ENCODE peak calls at places on chromosome 18, in ten cellular contexts. One of them, this sample, is unnamed.

GRCh38 chr18:867257-867656 is 37.4 kb upstream of the ADCYAP1 start:
- DNase-seq in upper lobe of right lung: no peak
- DNase-seq in cardiac muscle cell: no peak
- DNase-seq in CD8-positive, alpha-beta T cell: no peak
- DNase-seq in pancreas: no peak
- DNase-seq in endothelial cell of umbilical vein: no peak
- DNase-seq in mucosa of descending colon: no peak
- DNase-seq in HCT116: no peak
- DNase-seq in brain microvascular endothelial cell: no peak
- DNase-seq in tibial artery: no peak
- DNase-seq in this sample: no peak

GRCh38 chr18:37567061-37567993 is 1.7 kb upstream of the CELF4 start:
- DNase-seq in upper lobe of right lung: peak; percentile 53
- DNase-seq in cardiac muscle cell: peak; percentile 10
- DNase-seq in CD8-positive, alpha-beta T cell: no peak
- DNase-seq in pancreas: no peak
- DNase-seq in endothelial cell of umbilical vein: no peak
- DNase-seq in mucosa of descending colon: no peak
- DNase-seq in HCT116: no peak
- DNase-seq in brain microvascular endothelial cell: no peak
- DNase-seq in tibial artery: no peak
- DNase-seq in this sample: no peak

GRCh38 chr18:43485565-43485964 is 208.3 kb upstream of the SYT4 start:
- DNase-seq in upper lobe of right lung: no peak
- DNase-seq in cardiac muscle cell: no peak
- DNase-seq in CD8-positive, alpha-beta T cell: no peak
- DNase-seq in pancreas: peak; percentile 37
- DNase-seq in endothelial cell of umbilical vein: no peak
- DNase-seq in mucosa of descending colon: peak; percentile 9
- DNase-seq in HCT116: no peak
- DNase-seq in brain microvascular endothelial cell: no peak
- DNase-seq in tibial artery: no peak
- DNase-seq in this sample: no peak

GRCh38 chr18:36331541-36331971 is 34.0 kb downstream of the FHOD3 start:
- DNase-seq in upper lobe of right lung: peak; percentile 27
- DNase-seq in cardiac muscle cell: no peak
- DNase-seq in CD8-positive, alpha-beta T cell: no peak
- DNase-seq in pancreas: no peak
- DNase-seq in endothelial cell of umbilical vein: no peak
- DNase-seq in mucosa of descending colon: peak; percentile 54
- DNase-seq in HCT116: no peak
- DNase-seq in brain microvascular endothelial cell: no peak
- DNase-seq in tibial artery: no peak
- DNase-seq in this sample: no peak

GRCh38 chr18:79518028-79518682 is 122.4 kb downstream of the NFATC1 start:
- DNase-seq in upper lobe of right lung: peak; percentile 52
- DNase-seq in cardiac muscle cell: no peak
- DNase-seq in CD8-positive, alpha-beta T cell: peak; percentile 10
- DNase-seq in pancreas: peak; percentile 2
- DNase-seq in endothelial cell of umbilical vein: no peak
- DNase-seq in mucosa of descending colon: no peak
- DNase-seq in HCT116: no peak
- DNase-seq in brain microvascular endothelial cell: no peak
- DNase-seq in tibial artery: no peak
- DNase-seq in this sample: no peak

GRCh38 chr18:57959278-57959677 is 84.7 kb upstream of the NEDD4L start:
- DNase-seq in upper lobe of right lung: peak; percentile 74
- DNase-seq in cardiac muscle cell: peak; percentile 32
- DNase-seq in CD8-positive, alpha-beta T cell: no peak
- DNase-seq in pancreas: peak; percentile 57
- DNase-seq in endothelial cell of umbilical vein: peak; percentile 59
- DNase-seq in mucosa of descending colon: peak; percentile 73
- DNase-seq in HCT116: peak; percentile 72
- DNase-seq in brain microvascular endothelial cell: peak; percentile 57
- DNase-seq in tibial artery: no peak
- DNase-seq in this sample: no peak

GRCh38 chr18:48997985-48998831 is 47.4 kb upstream of the SMAD7 start:
- DNase-seq in upper lobe of right lung: peak; percentile 83
- DNase-seq in cardiac muscle cell: peak; percentile 67
- DNase-seq in CD8-positive, alpha-beta T cell: no peak
- DNase-seq in pancreas: peak; percentile 53
- DNase-seq in endothelial cell of umbilical vein: peak; percentile 40
- DNase-seq in mucosa of descending colon: no peak
- DNase-seq in HCT116: peak; percentile 91
- DNase-seq in brain microvascular endothelial cell: peak; percentile 99
- DNase-seq in tibial artery: peak; percentile 94
- DNase-seq in this sample: no peak

GRCh38 chr18:29154758-29155725 is 978.1 kb upstream of the CDH2 start:
- DNase-seq in upper lobe of right lung: no peak
- DNase-seq in cardiac muscle cell: no peak
- DNase-seq in CD8-positive, alpha-beta T cell: no peak
- DNase-seq in pancreas: peak; percentile 11
- DNase-seq in endothelial cell of umbilical vein: peak; percentile 86
- DNase-seq in mucosa of descending colon: no peak
- DNase-seq in HCT116: peak; percentile 66
- DNase-seq in brain microvascular endothelial cell: peak; percentile 51
- DNase-seq in tibial artery: no peak
- DNase-seq in this sample: no peak

GRCh38 chr18:3261035-3261392 is 919 bp upstream of the MYL12B start:
- DNase-seq in upper lobe of right lung: no peak
- DNase-seq in cardiac muscle cell: no peak
- DNase-seq in CD8-positive, alpha-beta T cell: no peak
- DNase-seq in pancreas: no peak
- DNase-seq in endothelial cell of umbilical vein: no peak
- DNase-seq in mucosa of descending colon: no peak
- DNase-seq in HCT116: no peak
- DNase-seq in brain microvascular endothelial cell: no peak
- DNase-seq in tibial artery: no peak
- DNase-seq in this sample: no peak

GRCh38 chr18:3257627-3258120 is 4.3 kb upstream of the MYL12B start:
- DNase-seq in upper lobe of right lung: no peak
- DNase-seq in cardiac muscle cell: no peak
- DNase-seq in CD8-positive, alpha-beta T cell: no peak
- DNase-seq in pancreas: no peak
- DNase-seq in endothelial cell of umbilical vein: no peak
- DNase-seq in mucosa of descending colon: no peak
- DNase-seq in HCT116: no peak
- DNase-seq in brain microvascular endothelial cell: no peak
- DNase-seq in tibial artery: no peak
- DNase-seq in this sample: no peak

GRCh38 chr18:3264362-3264761 is 2.4 kb downstream of the MYL12B start:
- DNase-seq in upper lobe of right lung: no peak
- DNase-seq in cardiac muscle cell: no peak
- DNase-seq in CD8-positive, alpha-beta T cell: no peak
- DNase-seq in pancreas: no peak
- DNase-seq in endothelial cell of umbilical vein: no peak
- DNase-seq in mucosa of descending colon: no peak
- DNase-seq in HCT116: no peak
- DNase-seq in brain microvascular endothelial cell: no peak
- DNase-seq in tibial artery: no peak
- DNase-seq in this sample: no peak

GRCh38 chr18:3262234-3263171 is 570 bp downstream of the MYL12B start:
- DNase-seq in upper lobe of right lung: no peak
- DNase-seq in cardiac muscle cell: no peak
- DNase-seq in CD8-positive, alpha-beta T cell: peak; percentile 32
- DNase-seq in pancreas: no peak
- DNase-seq in endothelial cell of umbilical vein: peak; percentile 51
- DNase-seq in mucosa of descending colon: peak; percentile 45
- DNase-seq in HCT116: no peak
- DNase-seq in brain microvascular endothelial cell: no peak
- DNase-seq in tibial artery: no peak
- DNase-seq in this sample: no peak

GRCh38 chr18:3261393-3262233 is at the start of gene MYL12B:
- DNase-seq in upper lobe of right lung: peak; percentile 94
- DNase-seq in cardiac muscle cell: peak; percentile 91
- DNase-seq in CD8-positive, alpha-beta T cell: peak; percentile 79
- DNase-seq in pancreas: peak; percentile 73
- DNase-seq in endothelial cell of umbilical vein: peak; percentile 80
- DNase-seq in mucosa of descending colon: peak; percentile 91
- DNase-seq in HCT116: peak; percentile 62
- DNase-seq in brain microvascular endothelial cell: no peak
- DNase-seq in tibial artery: peak; percentile 88
- DNase-seq in this sample: no peak
- TF ChIP-seq CTCF in upper lobe of right lung: no peak
- TF ChIP-seq CTCF in cardiac muscle cell: no peak
- TF ChIP-seq CTCF in CD8-positive, alpha-beta T cell: no peak
- TF ChIP-seq CTCF in pancreas: no peak
- TF ChIP-seq CTCF in endothelial cell of umbilical vein: no peak
- TF ChIP-seq CTCF in mucosa of descending colon: no peak
- TF ChIP-seq CTCF in HCT116: no peak
- TF ChIP-seq CTCF in brain microvascular endothelial cell: peak; percentile 11
- TF ChIP-seq CTCF in tibial artery: no peak
- TF ChIP-seq CTCF in this sample: peak; percentile 9

GRCh38 chr18:3875376-3875775 is 425.4 kb downstream of the TGIF1 start:
- DNase-seq in upper lobe of right lung: no peak
- DNase-seq in cardiac muscle cell: no peak
- DNase-seq in CD8-positive, alpha-beta T cell: no peak
- DNase-seq in pancreas: no peak
- DNase-seq in endothelial cell of umbilical vein: no peak
- DNase-seq in mucosa of descending colon: no peak
- DNase-seq in HCT116: no peak
- DNase-seq in brain microvascular endothelial cell: no peak
- DNase-seq in tibial artery: no peak
- DNase-seq in this sample: peak; percentile 7

GRCh38 chr18:3872651-3873050 is 422.7 kb downstream of the TGIF1 start:
- DNase-seq in upper lobe of right lung: no peak
- DNase-seq in cardiac muscle cell: no peak
- DNase-seq in CD8-positive, alpha-beta T cell: no peak
- DNase-seq in pancreas: no peak
- DNase-seq in endothelial cell of umbilical vein: no peak
- DNase-seq in mucosa of descending colon: no peak
- DNase-seq in HCT116: no peak
- DNase-seq in brain microvascular endothelial cell: no peak
- DNase-seq in tibial artery: no peak
- DNase-seq in this sample: no peak

GRCh38 chr18:3873211-3873610 is 423.2 kb downstream of the TGIF1 start:
- DNase-seq in upper lobe of right lung: no peak
- DNase-seq in cardiac muscle cell: no peak
- DNase-seq in CD8-positive, alpha-beta T cell: no peak
- DNase-seq in pancreas: no peak
- DNase-seq in endothelial cell of umbilical vein: no peak
- DNase-seq in mucosa of descending colon: no peak
- DNase-seq in HCT116: no peak
- DNase-seq in brain microvascular endothelial cell: no peak
- DNase-seq in tibial artery: no peak
- DNase-seq in this sample: no peak

GRCh38 chr18:3874593-3874992 is 424.6 kb downstream of the TGIF1 start:
- DNase-seq in upper lobe of right lung: no peak
- DNase-seq in cardiac muscle cell: no peak
- DNase-seq in CD8-positive, alpha-beta T cell: no peak
- DNase-seq in pancreas: no peak
- DNase-seq in endothelial cell of umbilical vein: no peak
- DNase-seq in mucosa of descending colon: no peak
- DNase-seq in HCT116: no peak
- DNase-seq in brain microvascular endothelial cell: no peak
- DNase-seq in tibial artery: no peak
- DNase-seq in this sample: no peak

DNA sequence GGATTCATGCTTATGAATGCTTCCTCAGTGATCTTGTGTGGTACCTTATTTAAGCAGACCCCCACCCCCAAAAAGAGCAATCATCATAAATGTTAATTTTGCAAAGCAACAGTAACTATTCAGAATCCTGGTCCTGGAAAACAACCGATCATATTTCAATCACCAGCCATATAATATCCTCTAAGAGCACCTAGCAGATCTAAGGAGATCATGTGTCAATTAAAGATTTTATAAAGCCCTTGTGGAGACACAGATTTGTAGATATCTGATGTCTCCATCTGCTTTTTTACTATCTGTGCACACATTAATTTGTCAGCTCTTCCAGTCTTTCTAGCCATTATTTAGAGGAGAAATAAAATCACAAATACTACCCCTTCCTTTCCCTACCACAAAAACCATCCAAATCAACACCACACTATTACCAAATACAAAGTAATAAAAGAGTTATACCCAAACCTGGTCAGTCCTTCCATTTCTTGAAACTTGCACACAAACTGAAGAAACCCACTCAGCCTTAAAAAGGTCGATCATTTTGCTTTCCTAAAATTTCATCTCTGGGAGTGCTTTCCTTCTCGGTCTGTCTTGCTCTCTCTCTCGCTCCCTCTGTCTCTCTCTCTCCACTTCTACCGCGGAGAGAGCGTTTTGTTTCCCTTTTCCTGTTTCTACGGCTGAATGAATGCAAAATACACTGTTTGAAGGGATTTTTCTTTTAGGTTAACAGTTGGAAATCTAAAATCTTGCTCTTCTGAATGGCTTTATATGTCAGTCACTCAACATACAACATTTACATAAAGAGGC is 423.9 kb downstream of the TGIF1 start:
- DNase-seq in upper lobe of right lung: no peak
- DNase-seq in cardiac muscle cell: no peak
- DNase-seq in CD8-positive, alpha-beta T cell: no peak
- DNase-seq in pancreas: no peak
- DNase-seq in endothelial cell of umbilical vein: no peak
- DNase-seq in mucosa of descending colon: no peak
- DNase-seq in HCT116: no peak
- DNase-seq in brain microvascular endothelial cell: no peak
- DNase-seq in tibial artery: no peak
- DNase-seq in this sample: no peak
- H3K4me3 ChIP-seq in upper lobe of right lung: no peak overlapping the region
- H3K4me3 ChIP-seq in cardiac muscle cell: no peak overlapping the region
- H3K4me3 ChIP-seq in CD8-positive, alpha-beta T cell: no peak overlapping the region
- H3K4me3 ChIP-seq in pancreas: no peak overlapping the region
- H3K4me3 ChIP-seq in endothelial cell of umbilical vein: no peak overlapping the region
- H3K4me3 ChIP-seq in mucosa of descending colon: no peak overlapping the region
- H3K4me3 ChIP-seq in HCT116: no peak overlapping the region
- H3K4me3 ChIP-seq in brain microvascular endothelial cell: no peak overlapping the region
- H3K4me3 ChIP-seq in tibial artery: peak overlapping the region; percentile 13
- H3K4me3 ChIP-seq in this sample: no peak overlapping the region

GRCh38 chr18:21703241-21703820 is 1.2 kb downstream of the ABHD3 start:
- DNase-seq in upper lobe of right lung: no peak
- DNase-seq in cardiac muscle cell: no peak
- DNase-seq in CD8-positive, alpha-beta T cell: peak; percentile 32
- DNase-seq in pancreas: no peak
- DNase-seq in endothelial cell of umbilical vein: no peak
- DNase-seq in mucosa of descending colon: peak; percentile 76
- DNase-seq in HCT116: no peak
- DNase-seq in brain microvascular endothelial cell: no peak
- DNase-seq in tibial artery: no peak
- DNase-seq in this sample: no peak

GRCh38 chr18:21706386-21706865 is 1.9 kb upstream of the ABHD3 start:
- DNase-seq in upper lobe of right lung: no peak
- DNase-seq in cardiac muscle cell: no peak
- DNase-seq in CD8-positive, alpha-beta T cell: no peak
- DNase-seq in pancreas: no peak
- DNase-seq in endothelial cell of umbilical vein: no peak
- DNase-seq in mucosa of descending colon: no peak
- DNase-seq in HCT116: no peak
- DNase-seq in brain microvascular endothelial cell: no peak
- DNase-seq in tibial artery: no peak
- DNase-seq in this sample: no peak

GRCh38 chr18:21702602-21703001 is 2.0 kb downstream of the ABHD3 start:
- DNase-seq in upper lobe of right lung: no peak
- DNase-seq in cardiac muscle cell: no peak
- DNase-seq in CD8-positive, alpha-beta T cell: no peak
- DNase-seq in pancreas: no peak
- DNase-seq in endothelial cell of umbilical vein: peak; percentile 9
- DNase-seq in mucosa of descending colon: no peak
- DNase-seq in HCT116: no peak
- DNase-seq in brain microvascular endothelial cell: no peak
- DNase-seq in tibial artery: no peak
- DNase-seq in this sample: no peak

GRCh38 chr18:21701621-21702020 is 3.0 kb downstream of the ABHD3 start:
- DNase-seq in upper lobe of right lung: no peak
- DNase-seq in cardiac muscle cell: no peak
- DNase-seq in CD8-positive, alpha-beta T cell: no peak
- DNase-seq in pancreas: no peak
- DNase-seq in endothelial cell of umbilical vein: no peak
- DNase-seq in mucosa of descending colon: no peak
- DNase-seq in HCT116: no peak
- DNase-seq in brain microvascular endothelial cell: no peak
- DNase-seq in tibial artery: no peak
- DNase-seq in this sample: no peak

DNA sequence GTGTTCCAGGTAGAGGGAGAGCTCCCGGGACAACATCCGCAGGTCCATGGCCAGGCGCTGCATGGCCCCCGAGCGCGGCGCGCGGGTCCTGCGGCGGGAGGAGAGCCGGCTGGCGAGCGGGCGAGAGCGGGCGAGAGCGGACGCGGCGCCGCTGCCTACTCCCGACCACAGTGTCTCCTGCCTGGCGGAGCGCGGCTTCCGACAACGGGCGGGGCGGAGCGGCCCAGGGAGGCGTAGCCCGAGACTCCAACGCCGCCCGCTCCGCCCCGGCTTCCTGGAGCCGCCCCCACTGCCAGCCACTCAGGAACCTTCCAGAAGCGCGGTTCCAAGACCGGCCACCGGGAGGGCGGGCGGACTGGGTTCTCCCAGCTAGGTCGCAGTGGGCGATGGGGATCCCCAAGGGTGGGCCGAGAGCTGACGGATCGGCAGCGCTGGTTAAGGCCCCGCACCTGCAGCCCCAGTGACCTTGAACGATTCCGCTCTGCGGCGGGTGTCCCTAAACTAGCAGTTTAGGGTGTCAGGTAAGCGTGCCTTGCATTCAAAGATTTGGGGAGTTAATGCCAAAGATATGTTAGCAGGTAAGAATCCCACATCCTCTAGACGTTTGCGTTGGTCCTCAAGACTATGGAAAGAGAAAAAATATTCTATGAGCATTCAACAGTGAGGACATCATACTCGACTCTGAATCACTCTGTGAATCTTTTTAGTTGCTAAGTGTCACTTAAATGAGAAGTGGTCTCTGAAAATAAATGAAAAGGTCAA is at the start of gene ABHD3:
- DNase-seq in upper lobe of right lung: peak; percentile 98
- DNase-seq in cardiac muscle cell: peak; percentile 95
- DNase-seq in CD8-positive, alpha-beta T cell: peak; percentile 91
- DNase-seq in pancreas: peak; percentile 94
- DNase-seq in endothelial cell of umbilical vein: peak; percentile 88
- DNase-seq in mucosa of descending colon: peak; percentile 96
- DNase-seq in HCT116: peak; percentile 75
- DNase-seq in brain microvascular endothelial cell: peak; percentile 78
- DNase-seq in tibial artery: peak; percentile 97
- DNase-seq in this sample: peak; percentile 70
- TF ChIP-seq CTCF in upper lobe of right lung: peak; percentile 55
- TF ChIP-seq CTCF in cardiac muscle cell: peak; percentile 35
- TF ChIP-seq CTCF in CD8-positive, alpha-beta T cell: peak; percentile 41
- TF ChIP-seq CTCF in pancreas: peak; percentile 30
- TF ChIP-seq CTCF in endothelial cell of umbilical vein: peak; percentile 59
- TF ChIP-seq CTCF in mucosa of descending colon: peak; percentile 52
- TF ChIP-seq CTCF in HCT116: peak; percentile 24
- TF ChIP-seq CTCF in brain microvascular endothelial cell: peak; percentile 61
- TF ChIP-seq CTCF in tibial artery: peak; percentile 69
- TF ChIP-seq CTCF in this sample: no peak

DNA sequence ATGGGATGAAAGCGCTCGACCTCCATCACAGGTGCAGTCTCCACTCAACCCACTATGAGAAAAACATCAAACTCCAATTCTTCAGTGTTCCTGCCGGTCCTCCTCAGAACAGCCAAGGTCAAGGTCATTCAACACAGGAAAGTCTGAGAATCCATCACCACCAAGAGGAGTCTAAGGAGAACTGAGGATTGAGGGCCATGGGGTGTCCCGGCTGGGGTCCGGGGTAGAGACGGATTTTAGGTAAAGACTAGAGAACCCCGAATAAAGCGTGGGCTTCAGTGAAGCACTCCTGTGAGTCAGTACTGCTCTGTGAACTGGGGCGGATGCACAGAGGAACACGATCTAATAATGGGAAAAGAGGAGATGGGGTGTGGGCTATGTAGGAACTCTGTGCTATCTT is 41.8 kb downstream of the PTGR3 start:
- DNase-seq in upper lobe of right lung: no peak
- DNase-seq in cardiac muscle cell: no peak
- DNase-seq in CD8-positive, alpha-beta T cell: no peak
- DNase-seq in pancreas: no peak
- DNase-seq in endothelial cell of umbilical vein: no peak
- DNase-seq in mucosa of descending colon: no peak
- DNase-seq in HCT116: no peak
- DNase-seq in brain microvascular endothelial cell: no peak
- DNase-seq in tibial artery: no peak
- DNase-seq in this sample: no peak
- H3K4me3 ChIP-seq in upper lobe of right lung: no peak overlapping the region
- H3K4me3 ChIP-seq in cardiac muscle cell: no peak overlapping the region
- H3K4me3 ChIP-seq in CD8-positive, alpha-beta T cell: no peak overlapping the region
- H3K4me3 ChIP-seq in pancreas: no peak overlapping the region
- H3K4me3 ChIP-seq in endothelial cell of umbilical vein: no peak overlapping the region
- H3K4me3 ChIP-seq in mucosa of descending colon: no peak overlapping the region
- H3K4me3 ChIP-seq in HCT116: no peak overlapping the region
- H3K4me3 ChIP-seq in brain microvascular endothelial cell: no peak overlapping the region
- H3K4me3 ChIP-seq in tibial artery: no peak overlapping the region
- H3K4me3 ChIP-seq in this sample: no peak overlapping the region